ENCODE peak calls at places on chromosomes 2 and 18, in nine cellular contexts. One of them, this sample, is unnamed.

GRCh38 chr2:68921646-68922045 is 31.0 kb downstream of the GKN2 start:
- DNase-seq in AG09309: no peak
- DNase-seq in brain microvascular endothelial cell: peak
- DNase-seq in pancreas: no peak
- DNase-seq in astrocyte of the spinal cord: peak
- DNase-seq in retinal pigment epithelial cell: no peak
- DNase-seq in PC-9: no peak
- DNase-seq in left lung: no peak
- DNase-seq in BE2C: no peak
- DNase-seq in this sample: peak

GRCh38 chr2:188032306-188032705 is 259.4 kb upstream of the GULP1 start:
- DNase-seq in AG09309: no peak
- DNase-seq in brain microvascular endothelial cell: no peak
- DNase-seq in pancreas: no peak
- DNase-seq in astrocyte of the spinal cord: no peak
- DNase-seq in retinal pigment epithelial cell: no peak
- DNase-seq in PC-9: no peak
- DNase-seq in left lung: no peak
- DNase-seq in BE2C: no peak
- DNase-seq in this sample: no peak

GRCh38 chr2:188898261-188898660 is 75.9 kb upstream of the COL3A1 start:
- DNase-seq in AG09309: no peak
- DNase-seq in brain microvascular endothelial cell: no peak
- DNase-seq in pancreas: no peak
- DNase-seq in astrocyte of the spinal cord: no peak
- DNase-seq in retinal pigment epithelial cell: no peak
- DNase-seq in PC-9: no peak
- DNase-seq in left lung: no peak
- DNase-seq in BE2C: no peak
- DNase-seq in this sample: no peak

GRCh38 chr2:240398711-240399267 is 36.7 kb upstream of the GPC1 start:
- DNase-seq in AG09309: no peak
- DNase-seq in brain microvascular endothelial cell: no peak
- DNase-seq in pancreas: no peak
- DNase-seq in astrocyte of the spinal cord: no peak
- DNase-seq in retinal pigment epithelial cell: no peak
- DNase-seq in PC-9: no peak
- DNase-seq in left lung: peak
- DNase-seq in BE2C: no peak
- DNase-seq in this sample: no peak

GRCh38 chr18:10051877-10052631 is 138.2 kb downstream of the VAPA start:
- DNase-seq in AG09309: no peak
- DNase-seq in brain microvascular endothelial cell: peak
- DNase-seq in pancreas: no peak
- DNase-seq in astrocyte of the spinal cord: peak
- DNase-seq in retinal pigment epithelial cell: no peak
- DNase-seq in PC-9: no peak
- DNase-seq in left lung: no peak
- DNase-seq in BE2C: no peak
- DNase-seq in this sample: no peak

GRCh38 chr2:43226955-43227829 is 786 bp upstream of the ZFP36L2 start:
- DNase-seq in AG09309: no peak
- DNase-seq in brain microvascular endothelial cell: peak
- DNase-seq in pancreas: peak
- DNase-seq in astrocyte of the spinal cord: peak
- DNase-seq in retinal pigment epithelial cell: peak
- DNase-seq in PC-9: peak
- DNase-seq in left lung: peak
- DNase-seq in BE2C: peak
- DNase-seq in this sample: peak

GRCh38 chr18:23614413-23614812 is 28.1 kb upstream of the NPC1 start:
- DNase-seq in AG09309: no peak
- DNase-seq in brain microvascular endothelial cell: no peak
- DNase-seq in pancreas: no peak
- DNase-seq in astrocyte of the spinal cord: no peak
- DNase-seq in retinal pigment epithelial cell: no peak
- DNase-seq in PC-9: no peak
- DNase-seq in left lung: no peak
- DNase-seq in BE2C: no peak
- DNase-seq in this sample: no peak

GRCh38 chr2:199570957-199571356 is 113.2 kb upstream of the SATB2 start:
- DNase-seq in AG09309: no peak
- DNase-seq in brain microvascular endothelial cell: no peak
- DNase-seq in pancreas: no peak
- DNase-seq in astrocyte of the spinal cord: no peak
- DNase-seq in retinal pigment epithelial cell: no peak
- DNase-seq in PC-9: no peak
- DNase-seq in left lung: no peak
- DNase-seq in BE2C: no peak
- DNase-seq in this sample: no peak

GRCh38 chr18:59994357-59994756 is 94.6 kb downstream of the PMAIP1 start:
- DNase-seq in AG09309: no peak
- DNase-seq in brain microvascular endothelial cell: no peak
- DNase-seq in pancreas: no peak
- DNase-seq in astrocyte of the spinal cord: peak
- DNase-seq in retinal pigment epithelial cell: no peak
- DNase-seq in PC-9: peak
- DNase-seq in left lung: no peak
- DNase-seq in BE2C: peak
- DNase-seq in this sample: peak

GRCh38 chr18:59993560-59993959 is 93.8 kb downstream of the PMAIP1 start:
- DNase-seq in AG09309: no peak
- DNase-seq in brain microvascular endothelial cell: peak
- DNase-seq in pancreas: no peak
- DNase-seq in astrocyte of the spinal cord: no peak
- DNase-seq in retinal pigment epithelial cell: no peak
- DNase-seq in PC-9: no peak
- DNase-seq in left lung: no peak
- DNase-seq in BE2C: no peak
- DNase-seq in this sample: peak

GRCh38 chr18:59996370-59996966 is 96.7 kb downstream of the PMAIP1 start:
- DNase-seq in AG09309: peak
- DNase-seq in brain microvascular endothelial cell: peak
- DNase-seq in pancreas: no peak
- DNase-seq in astrocyte of the spinal cord: peak
- DNase-seq in retinal pigment epithelial cell: no peak
- DNase-seq in PC-9: no peak
- DNase-seq in left lung: no peak
- DNase-seq in BE2C: peak
- DNase-seq in this sample: peak
- TF ChIP-seq CTCF in AG09309: peak
- TF ChIP-seq CTCF in brain microvascular endothelial cell: peak
- TF ChIP-seq CTCF in pancreas: peak
- TF ChIP-seq CTCF in astrocyte of the spinal cord: peak
- TF ChIP-seq CTCF in retinal pigment epithelial cell: peak
- TF ChIP-seq CTCF in PC-9: peak
- TF ChIP-seq CTCF in left lung: peak
- TF ChIP-seq CTCF in BE2C: peak
- TF ChIP-seq CTCF in this sample: peak

DNA sequence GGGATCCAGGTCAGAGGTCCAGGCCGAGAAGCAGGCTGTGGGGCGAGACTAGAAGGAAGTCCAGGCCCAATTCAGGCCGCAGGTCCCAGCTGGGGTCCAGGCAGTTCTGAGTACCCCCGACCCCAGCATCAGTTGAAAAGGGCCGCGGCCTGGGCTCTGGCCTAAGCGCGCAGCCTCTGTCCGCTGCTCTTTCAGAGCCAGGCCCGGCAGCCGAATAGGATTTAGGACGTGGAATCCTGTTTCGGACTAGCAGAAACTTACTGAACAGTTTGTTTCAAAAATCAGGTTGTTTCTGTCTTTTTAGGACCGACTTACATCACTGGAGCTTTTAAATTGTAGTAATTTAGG is 12.1 kb downstream of the TBR1 start:
- DNase-seq in AG09309: no peak
- DNase-seq in brain microvascular endothelial cell: no peak
- DNase-seq in pancreas: no peak
- DNase-seq in astrocyte of the spinal cord: no peak
- DNase-seq in retinal pigment epithelial cell: no peak
- DNase-seq in PC-9: no peak
- DNase-seq in left lung: no peak
- DNase-seq in BE2C: no peak
- DNase-seq in this sample: no peak
- H3K4me3 ChIP-seq in AG09309: no peak
- H3K4me3 ChIP-seq in brain microvascular endothelial cell: no peak
- H3K4me3 ChIP-seq in pancreas: no peak
- H3K4me3 ChIP-seq in astrocyte of the spinal cord: no peak
- H3K4me3 ChIP-seq in retinal pigment epithelial cell: no peak
- H3K4me3 ChIP-seq in PC-9: no peak
- H3K4me3 ChIP-seq in left lung: no peak
- H3K4me3 ChIP-seq in BE2C: no peak
- H3K4me3 ChIP-seq in this sample: no peak

GRCh38 chr2:226730487-226730886 is 69.1 kb downstream of the IRS1 start:
- DNase-seq in AG09309: no peak
- DNase-seq in brain microvascular endothelial cell: peak
- DNase-seq in pancreas: no peak
- DNase-seq in astrocyte of the spinal cord: peak
- DNase-seq in retinal pigment epithelial cell: no peak
- DNase-seq in PC-9: no peak
- DNase-seq in left lung: no peak
- DNase-seq in BE2C: no peak
- DNase-seq in this sample: peak
- TF ChIP-seq CTCF in AG09309: no peak
- TF ChIP-seq CTCF in brain microvascular endothelial cell: peak
- TF ChIP-seq CTCF in pancreas: no peak
- TF ChIP-seq CTCF in astrocyte of the spinal cord: peak
- TF ChIP-seq CTCF in retinal pigment epithelial cell: peak
- TF ChIP-seq CTCF in PC-9: no peak
- TF ChIP-seq CTCF in left lung: no peak
- TF ChIP-seq CTCF in BE2C: no peak
- TF ChIP-seq CTCF in this sample: no peak

DNA sequence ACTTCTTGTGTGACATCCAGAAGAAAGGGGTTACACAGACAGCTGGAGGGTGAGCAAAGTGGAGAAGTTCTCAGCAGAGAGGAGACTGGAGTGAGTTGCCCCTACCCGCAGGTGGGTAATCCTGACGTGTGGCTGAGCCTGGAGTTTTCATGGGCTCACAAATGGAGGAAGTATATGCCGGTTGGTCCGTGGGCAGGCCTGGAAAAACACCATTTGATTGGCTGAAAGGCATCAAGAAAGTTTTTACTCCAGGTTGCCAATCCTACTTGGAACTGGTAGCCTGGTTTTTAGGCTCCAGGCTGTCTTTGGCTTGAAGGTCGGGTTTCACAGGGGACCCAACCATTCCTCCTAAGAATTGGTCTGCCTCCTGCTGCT is 1177.4 kb upstream of the LRRTM1 start:
- DNase-seq in AG09309: no peak
- DNase-seq in brain microvascular endothelial cell: no peak
- DNase-seq in pancreas: no peak
- DNase-seq in astrocyte of the spinal cord: no peak
- DNase-seq in retinal pigment epithelial cell: no peak
- DNase-seq in PC-9: no peak
- DNase-seq in left lung: no peak
- DNase-seq in BE2C: no peak
- DNase-seq in this sample: no peak
- H3K4me3 ChIP-seq in AG09309: no peak
- H3K4me3 ChIP-seq in brain microvascular endothelial cell: no peak
- H3K4me3 ChIP-seq in pancreas: no peak
- H3K4me3 ChIP-seq in astrocyte of the spinal cord: no peak
- H3K4me3 ChIP-seq in retinal pigment epithelial cell: no peak
- H3K4me3 ChIP-seq in PC-9: peak
- H3K4me3 ChIP-seq in left lung: no peak
- H3K4me3 ChIP-seq in BE2C: no peak
- H3K4me3 ChIP-seq in this sample: no peak

GRCh38 chr18:35662293-35663062 is 80.9 kb downstream of the GALNT1 start:
- DNase-seq in AG09309: no peak
- DNase-seq in brain microvascular endothelial cell: no peak
- DNase-seq in pancreas: no peak
- DNase-seq in astrocyte of the spinal cord: no peak
- DNase-seq in retinal pigment epithelial cell: no peak
- DNase-seq in PC-9: no peak
- DNase-seq in left lung: no peak
- DNase-seq in BE2C: no peak
- DNase-seq in this sample: no peak

GRCh38 chr18:35658112-35658511 is 76.6 kb downstream of the GALNT1 start:
- DNase-seq in AG09309: no peak
- DNase-seq in brain microvascular endothelial cell: no peak
- DNase-seq in pancreas: no peak
- DNase-seq in astrocyte of the spinal cord: no peak
- DNase-seq in retinal pigment epithelial cell: no peak
- DNase-seq in PC-9: no peak
- DNase-seq in left lung: no peak
- DNase-seq in BE2C: no peak
- DNase-seq in this sample: no peak

DNA sequence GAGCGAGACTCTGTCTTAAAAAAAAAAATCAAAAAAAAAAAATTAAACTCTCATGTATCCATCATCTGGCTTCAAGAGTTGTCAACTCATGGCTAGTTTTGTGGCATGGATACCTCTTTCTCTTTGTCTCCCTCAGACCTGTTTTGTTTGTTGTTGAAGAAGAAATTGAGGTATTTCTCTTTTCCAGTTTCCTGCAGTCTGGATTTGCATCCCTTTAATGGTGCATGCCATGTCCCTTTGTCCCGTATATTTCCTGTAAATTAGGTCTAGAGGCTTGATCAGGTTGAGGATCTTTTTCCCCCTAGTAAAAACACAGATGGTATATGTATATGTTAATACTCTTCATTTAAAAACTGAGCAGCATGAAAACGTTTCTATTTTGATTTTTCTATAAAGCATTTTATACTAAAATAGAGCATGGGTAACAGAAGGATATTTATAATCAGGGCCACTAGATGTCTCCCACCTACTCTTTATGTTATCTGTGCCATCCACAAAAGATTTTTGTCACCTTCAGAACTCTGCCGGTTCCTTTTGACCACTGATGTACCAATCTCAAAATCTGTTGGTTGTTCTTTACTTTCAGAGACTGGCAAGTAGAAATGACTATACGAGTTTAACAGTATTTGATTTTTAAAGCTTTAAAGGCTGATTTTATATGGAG is 80.1 kb downstream of the GALNT1 start:
- DNase-seq in AG09309: no peak
- DNase-seq in brain microvascular endothelial cell: no peak
- DNase-seq in pancreas: no peak
- DNase-seq in astrocyte of the spinal cord: no peak
- DNase-seq in retinal pigment epithelial cell: no peak
- DNase-seq in PC-9: no peak
- DNase-seq in left lung: no peak
- DNase-seq in BE2C: no peak
- DNase-seq in this sample: no peak
- TF ChIP-seq CTCF in AG09309: no peak
- TF ChIP-seq CTCF in brain microvascular endothelial cell: peak
- TF ChIP-seq CTCF in pancreas: no peak
- TF ChIP-seq CTCF in astrocyte of the spinal cord: no peak
- TF ChIP-seq CTCF in retinal pigment epithelial cell: peak
- TF ChIP-seq CTCF in PC-9: no peak
- TF ChIP-seq CTCF in left lung: no peak
- TF ChIP-seq CTCF in BE2C: peak
- TF ChIP-seq CTCF in this sample: no peak